ENCODE peak calls at places on chromosomes 13 and 19, in six cellular contexts. O is IMR-90, U is anterior cingulate cortex, I is germinal center, L is AG04449, N is ovary. S is an unnamed sample.

GRCh38 chr19:13861392-13861713 is 15.6 kb upstream of the NANOS3 start:
- DNase-seq in L (no peak), I (no peak), U (no peak), N (no peak), O (no peak), S (no peak)

GRCh38 chr13:48263196-48263595 is 30.2 kb downstream of the ITM2B start:
- DNase-seq in I (no peak), L (no peak), O (no peak), U (no peak), N (no peak), S (no peak)

GRCh38 chr19:43372462-43372861 is 19.0 kb downstream of the CD177 start:
- DNase-seq in I (no peak), U (no peak), N (no peak), O (peak), L (no peak), S (no peak)

GRCh38 chr19:29644179-29644578 is 21.1 kb upstream of the PLEKHF1 start:
- DNase-seq in L (no peak), U (no peak), O (no peak), I (no peak), N (no peak), S (no peak)

GRCh38 chr13:57865600-57866294 is 234.2 kb downstream of the PCDH17 start:
- DNase-seq in O (no peak), N (no peak), I (no peak), L (no peak), U (no peak), S (no peak)

GRCh38 chr19:3544742-3545668 is 6.0 kb downstream of the TEKTIP1 start:
- DNase-seq in I (peak), U (peak), O (peak), N (peak), L (no peak), S (peak)

GRCh38 chr19:7303470-7303869 is 9.3 kb upstream of the INSR start:
- DNase-seq in I (no peak), N (no peak), O (no peak), U (no peak), L (no peak), S (no peak)

GRCh38 chr13:85347251-85347650 is 452.0 kb downstream of the SLITRK6 start:
- DNase-seq in L (no peak), I (no peak), N (no peak), U (no peak), O (peak), S (no peak)

GRCh38 chr19:33470040-33470330 is 51.6 kb downstream of the PEPD start:
- DNase-seq in L (no peak), O (no peak), U (no peak), I (no peak), N (no peak), S (no peak)